ENCODE peak calls at places on chromosomes 4 and X, in eight cellular contexts. V is uterus, F is brain microvascular endothelial cell, Q is right atrium auricular region, E is astrocyte, Z is transverse colon, J is endodermal cell, D is SK-N-SH. W is an unnamed sample.

GRCh38 chrX:97057349-97057909 is 173.7 kb downstream of the RPA4 start:
- DNase-seq in F (no peak), E (no peak), V (no peak), D (no peak), J (no peak), Q (no peak), Z (no peak), W (no peak)

GRCh38 chrX:12269484-12269883 is 131.2 kb downstream of the FRMPD4 start:
- DNase-seq in V (no peak), E (no peak), Q (no peak), D (no peak), J (no peak), Z (no peak), F (no peak), W (no peak)

GRCh38 chrX:41981481-41982013 is 58.2 kb upstream of the CASK start:
- DNase-seq in J (no peak), Z (no peak), V (no peak), Q (no peak), F (no peak), E (peak; percentile 6), D (no peak), W (no peak)

GRCh38 chr4:147340111-147340510 is 140.8 kb upstream of the EDNRA start:
- DNase-seq in F (peak; percentile 81), E (peak; percentile 83), V (peak; percentile 47), Q (no peak), Z (no peak), J (no peak), D (no peak), W (no peak)

GRCh38 chr4:5373327-5373726 is 322.0 kb downstream of the STK32B start:
- DNase-seq in E (no peak), D (no peak), F (no peak), V (no peak), Q (no peak), J (no peak), Z (no peak), W (peak; percentile 8)

GRCh38 chr4:64724689-64725088 is 315.4 kb upstream of the TECRL start:
- DNase-seq in F (no peak), E (no peak), D (no peak), J (no peak), Q (no peak), V (no peak), Z (no peak), W (no peak)

GRCh38 chr4:7607156-7607910 is 172.6 kb upstream of the PSAPL1 start:
- DNase-seq in E (peak; percentile 66), V (no peak), Q (no peak), F (no peak), D (no peak), J (no peak), Z (no peak), W (no peak)

GRCh38 chrX:49230500-49231232 is 2.5 kb downstream of the CACNA1F start:
- DNase-seq in D (no peak), Z (peak; percentile 86), V (peak; percentile 30), J (peak; percentile 91), F (no peak), Q (peak; percentile 66), E (no peak), W (no peak)

GRCh38 chrX:134604701-134605271 is 53.5 kb downstream of the PLAC1 start:
- DNase-seq in Q (no peak), E (no peak), F (no peak), D (no peak), J (no peak), V (no peak), Z (no peak), W (no peak)

GRCh38 chr4:131091896-131092295 is 1995.9 kb downstream of the C4orf33 start:
- DNase-seq in F (no peak), Q (no peak), D (peak; percentile 1), Z (no peak), J (no peak), V (no peak), E (peak; percentile 39), W (no peak)

GRCh38 chr4:158630893-158631292 is 40.8 kb downstream of the C4orf46 start:
- DNase-seq in D (no peak), Q (no peak), V (no peak), E (peak; percentile 81), F (peak; percentile 76), Z (peak; percentile 8), J (no peak), W (no peak)

GRCh38 chr4:180741703-180742102 is 1501.5 kb upstream of the TENM3 start:
- DNase-seq in F (no peak), Q (no peak), D (no peak), E (no peak), Z (no peak), V (no peak), J (no peak), W (no peak)

GRCh38 chr4:135184715-135185114 is 983.1 kb upstream of the PABPC4L start:
- DNase-seq in J (peak; percentile 60), D (no peak), E (no peak), Q (no peak), Z (no peak), V (no peak), F (no peak), W (no peak)

GRCh38 chrX:50697691-50698090 is 116.3 kb downstream of the SHROOM4 start:
- DNase-seq in V (no peak), Z (no peak), J (no peak), D (no peak), F (peak; percentile 42), E (peak; percentile 86), Q (no peak), W (no peak)

GRCh38 chrX:50618788-50619558 is 148.3 kb upstream of the DGKK start:
- DNase-seq in Z (peak; percentile 8), Q (no peak), V (no peak), J (no peak), E (no peak), F (no peak), D (no peak), W (no peak)

GRCh38 chrX:20037182-20037581 is 46.3 kb upstream of the BCLAF3 start:
- DNase-seq in V (no peak), J (no peak), F (no peak), D (no peak), E (no peak), Z (no peak), Q (no peak), W (no peak)

GRCh38 chr4:43763029-43763610 is 685.5 kb downstream of the KCTD8 start:
- DNase-seq in E (peak; percentile 15), F (no peak), V (no peak), Q (no peak), J (no peak), D (no peak), Z (no peak), W (no peak)

GRCh38 chrX:43586855-43587254 is 69.2 kb upstream of the MAOA start:
- DNase-seq in J (no peak), Q (no peak), F (no peak), D (no peak), V (no peak), E (no peak), Z (peak; percentile 15), W (no peak)

GRCh38 chrX:47187106-47187677 is 6.4 kb upstream of the UBA1 start:
- DNase-seq in Z (no peak), V (no peak), Q (no peak), E (no peak), F (no peak), J (peak; percentile 50), D (no peak), W (no peak)

GRCh38 chrX:24444645-24445044 is 20.4 kb upstream of the PDK3 start:
- DNase-seq in Z (no peak), V (no peak), D (no peak), E (no peak), F (no peak), J (no peak), Q (no peak), W (no peak)
- H3K4me3 ChIP-seq in Z (no peak overlapping the region), V (no peak overlapping the region), D (no peak overlapping the region), E (no peak overlapping the region), F (no peak overlapping the region), J (no peak overlapping the region), Q (no peak overlapping the region), W (no peak overlapping the region)

GRCh38 chrX:7088968-7089615 is 58.4 kb upstream of the STS start:
- DNase-seq in Z (no peak), Q (no peak), J (peak; percentile 76), E (no peak), V (no peak), F (no peak), D (no peak), W (no peak)

GRCh38 chrX:7085879-7086278 is 61.6 kb upstream of the STS start:
- DNase-seq in J (no peak), D (no peak), V (no peak), F (no peak), Q (no peak), Z (no peak), E (no peak), W (no peak)

GRCh38 chrX:7083468-7084396 is 63.8 kb upstream of the STS start:
- DNase-seq in V (no peak), F (peak; percentile 95), E (peak; percentile 99), Z (peak; percentile 38), J (no peak), D (no peak), Q (no peak), W (no peak)

GRCh38 chrX:7084841-7085240 is 62.7 kb upstream of the STS start:
- DNase-seq in V (no peak), D (no peak), E (no peak), Q (no peak), F (no peak), J (no peak), Z (no peak), W (no peak)

DNA sequence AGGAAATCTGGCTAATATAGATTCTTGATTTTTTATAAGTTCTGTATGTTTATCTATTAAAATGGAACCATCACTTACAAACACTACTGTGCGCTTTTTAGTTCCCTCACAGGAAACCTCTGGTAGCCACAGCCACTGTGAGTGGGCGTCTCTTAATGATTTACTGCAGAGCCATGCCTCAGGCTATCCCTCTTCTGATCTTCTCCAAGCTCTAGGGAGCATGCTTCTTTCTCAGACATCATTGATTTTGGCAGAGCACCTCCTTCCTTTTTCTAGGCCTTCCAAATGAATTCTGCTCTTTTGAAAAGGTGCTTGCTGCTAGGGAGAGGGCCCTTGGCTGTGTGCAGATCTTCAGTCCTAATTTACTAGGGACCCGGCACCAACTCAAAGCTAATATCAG is 61.1 kb upstream of the STS start:
- DNase-seq in D (no peak), V (no peak), F (no peak), E (peak; percentile 23), Q (no peak), Z (no peak), J (no peak), W (no peak)
- TF ChIP-seq CTCF in D (no peak), V (no peak), F (no peak), E (no peak), Q (no peak), Z (no peak), J (no peak), W (no peak)

GRCh38 chr4:1012031-1012739 is 759 bp downstream of the FGFRL1 start:
- DNase-seq in J (peak; percentile 87), E (peak; percentile 30), D (peak; percentile 72), F (no peak), V (peak; percentile 46), Q (no peak), Z (peak; percentile 67), W (no peak)
- H3K27ac ChIP-seq in J (no peak overlapping the region), E (no peak overlapping the region), D (no peak overlapping the region), F (no peak overlapping the region), V (no peak overlapping the region), Q (no peak overlapping the region), Z (peak overlapping the region; percentile 41), W (no peak overlapping the region)

DNA sequence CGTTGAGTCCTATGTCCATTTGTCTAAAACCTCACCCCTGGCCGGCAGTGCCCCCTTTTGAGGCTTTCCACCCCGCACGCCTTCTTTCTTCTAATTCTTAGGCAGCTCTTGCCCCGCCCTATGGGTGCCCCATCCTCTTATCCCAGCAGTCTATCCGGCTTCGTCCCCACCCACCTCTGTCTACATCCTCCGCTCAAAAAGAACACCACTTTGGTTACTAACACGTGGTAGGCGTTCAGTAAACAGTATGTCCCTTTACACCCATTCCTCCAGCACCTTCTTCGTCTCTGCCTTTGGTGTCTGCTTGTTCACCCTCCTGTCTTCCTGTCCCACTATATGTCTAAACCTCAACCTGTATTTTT is 39.2 kb downstream of the STARD8 start:
- DNase-seq in D (no peak), F (no peak), J (no peak), E (peak; percentile 20), Q (no peak), V (peak; percentile 61), Z (no peak), W (no peak)
- H3K4me3 ChIP-seq in D (no peak overlapping the region), F (peak overlapping the region; percentile 39), J (no peak overlapping the region), E (peak overlapping the region; percentile 42), Q (peak overlapping the region; percentile 18), V (peak overlapping the region; percentile 30), Z (no peak overlapping the region), W (peak overlapping the region; percentile 64)

W was measured in coronary artery.